ENCODE peak calls at places on chromosomes 4 and X, in four cellular contexts. W, H, D and R are unnamed samples.
A peak's percentile ranks its signal among the peaks of the same experiment; 100 is the strongest.

GRCh38 chrX:108945883-108946523 is 209.6 kb upstream of the IRS4 start:
- DNase-seq in W (no peak), H (no peak), D (no peak), R (no peak)

GRCh38 chr4:185515248-185515647 is 20.1 kb downstream of the PDLIM3 start:
- DNase-seq in W (no peak), H (no peak), D (no peak), R (no peak)

GRCh38 chrX:2145672-2146412 is 354.9 kb downstream of the DHRSX start:
- DNase-seq in W (no peak), H (peak; percentile 12), D (no peak), R (no peak)

GRCh38 chrX:72131317-72132294 is at the start of gene RTL5:
- DNase-seq in W (peak; percentile 70), H (peak; percentile 93), D (peak; percentile 84), R (peak; percentile 78)

GRCh38 chr4:37317104-37317643 is 72.6 kb downstream of the NWD2 start:
- DNase-seq in W (no peak), H (peak; percentile 74), D (no peak), R (no peak)

GRCh38 chrX:110852180-110852579 is 56.6 kb upstream of the CHRDL1 start:
- DNase-seq in W (no peak), H (peak; percentile 26), D (no peak), R (no peak)

GRCh38 chr4:1469596-1470392 is 63.6 kb upstream of the NKX1-1 start:
- DNase-seq in W (peak; percentile 16), H (no peak), D (peak; percentile 49), R (no peak)

GRCh38 chrX:133362538-133362937 is 52.8 kb downstream of the GPC4 start:
- DNase-seq in W (no peak), H (no peak), D (no peak), R (no peak)

GRCh38 chr4:71020611-71021010 is 27.2 kb downstream of the DCK start:
- DNase-seq in W (no peak), H (peak; percentile 41), D (no peak), R (no peak)

GRCh38 chr4:1578968-1579833 is 104.9 kb downstream of the FAM53A start:
- DNase-seq in W (peak; percentile 50), H (peak; percentile 50), D (peak; percentile 92), R (peak; percentile 17)

GRCh38 chr4:111556141-111556781 is 589.0 kb upstream of the FAM241A start:
- DNase-seq in W (no peak), H (no peak), D (no peak), R (no peak)

GRCh38 chr4:138056541-138056940 is 185.6 kb downstream of the SLC7A11 start:
- DNase-seq in W (no peak), H (no peak), D (no peak), R (no peak)

GRCh38 chr4:152860057-152860456 is 76.1 kb upstream of the FHDC1 start:
- DNase-seq in W (no peak), H (peak; percentile 33), D (no peak), R (no peak)

GRCh38 chr4:54902976-54903375 is 222.4 kb downstream of the KDR start:
- DNase-seq in W (no peak), H (no peak), D (no peak), R (no peak)

GRCh38 chrX:128816919-128817318 is 706.4 kb downstream of the SMARCA1 start:
- DNase-seq in W (no peak), H (no peak), D (no peak), R (no peak)

GRCh38 chrX:45300638-45301037 is 100.0 kb upstream of the DIPK2B start:
- DNase-seq in W (no peak), H (no peak), D (no peak), R (no peak)

GRCh38 chrX:123358457-123358856 is 174.4 kb downstream of the GRIA3 start:
- DNase-seq in W (no peak), H (no peak), D (no peak), R (no peak)

GRCh38 chr4:11149612-11150259 is 279.0 kb downstream of the HS3ST1 start:
- DNase-seq in W (no peak), H (no peak), D (no peak), R (no peak)

GRCh38 chr4:110224812-110225211 is 26.4 kb upstream of the ELOVL6 start:
- DNase-seq in W (no peak), H (no peak), D (no peak), R (no peak)

GRCh38 chrX:72005046-72005445 is 94.4 kb downstream of the NHSL2 start:
- DNase-seq in W (no peak), H (no peak), D (no peak), R (no peak)

GRCh38 chr4:120857312-120857711 is 65.2 kb downstream of the PRDM5 start:
- DNase-seq in W (no peak), H (no peak), D (no peak), R (no peak)

GRCh38 chr4:3681191-3681590 is 85.0 kb upstream of the ADRA2C start:
- DNase-seq in W (peak; percentile 13), H (no peak), D (no peak), R (no peak)

GRCh38 chrX:113315927-113316326 is 475.3 kb upstream of the AMOT start:
- DNase-seq in W (no peak), H (no peak), D (no peak), R (no peak)

GRCh38 chrX:14506866-14507265 is 22.5 kb upstream of the GLRA2 start:
- DNase-seq in W (no peak), H (no peak), D (no peak), R (no peak)